ENCODE peak calls at places on chromosomes 5 and 9, in four cellular contexts. I, N, Y and U are unnamed samples.

GRCh38 chr5:168612123-168612522 is 33.0 kb upstream of the PANK3 start:
- DNase-seq in Y (no peak), I (no peak), N (no peak), U (no peak)

GRCh38 chr9:76761448-76761847 is 2.8 kb upstream of the PCA3 start:
- DNase-seq in I (no peak), N (no peak), Y (no peak), U (no peak)

GRCh38 chr9:82021198-82021597 is 32.6 kb downstream of the SPATA31D1 start:
- DNase-seq in I (peak; percentile 38), Y (no peak), N (no peak), U (peak; percentile 1)

GRCh38 chr5:54900906-54901725 is 84.3 kb downstream of the ESM1 start:
- DNase-seq in N (no peak), I (peak; percentile 64), Y (no peak), U (no peak)

GRCh38 chr5:109516385-109516784 is 106.6 kb upstream of the PJA2 start:
- DNase-seq in N (no peak), Y (no peak), I (no peak), U (no peak)

GRCh38 chr5:126961702-126962101 is 68.7 kb downstream of the MARCHF3 start:
- DNase-seq in I (no peak), Y (no peak), N (no peak), U (no peak)

GRCh38 chr5:179762079-179762780 is 29.6 kb downstream of the MAML1 start:
- DNase-seq in I (no peak), Y (peak; percentile 8), N (no peak), U (no peak)

GRCh38 chr9:102237520-102237919 is 499.1 kb upstream of the GRIN3A start:
- DNase-seq in Y (no peak), N (no peak), I (no peak), U (no peak)

GRCh38 chr9:93952119-93952783 is 2.9 kb downstream of the BARX1 start:
- DNase-seq in N (no peak), I (no peak), Y (no peak), U (no peak)
- H3K4me3 ChIP-seq in N (no peak overlapping the region), I (peak overlapping the region; percentile 67), Y (peak overlapping the region; percentile 66), U (no peak overlapping the region)

GRCh38 chr9:83167126-83167525 is 104.2 kb upstream of the RASEF start:
- DNase-seq in I (no peak), N (no peak), Y (no peak), U (no peak)
- H3K4me3 ChIP-seq in I (no peak overlapping the region), N (no peak overlapping the region), Y (no peak overlapping the region), U (no peak overlapping the region)

GRCh38 chr5:32195265-32195664 is 21.1 kb upstream of the GOLPH3 start:
- DNase-seq in Y (no peak), I (no peak), N (no peak), U (no peak)

GRCh38 chr5:32197032-32197431 is 22.9 kb upstream of the GOLPH3 start:
- DNase-seq in N (no peak), I (no peak), Y (no peak), U (no peak)

GRCh38 chr5:32202394-32202793 is 28.3 kb upstream of the GOLPH3 start:
- DNase-seq in N (no peak), I (no peak), Y (no peak), U (no peak)

GRCh38 chr5:32206053-32206452 is 31.9 kb upstream of the GOLPH3 start:
- DNase-seq in N (no peak), Y (no peak), I (no peak), U (no peak)

DNA sequence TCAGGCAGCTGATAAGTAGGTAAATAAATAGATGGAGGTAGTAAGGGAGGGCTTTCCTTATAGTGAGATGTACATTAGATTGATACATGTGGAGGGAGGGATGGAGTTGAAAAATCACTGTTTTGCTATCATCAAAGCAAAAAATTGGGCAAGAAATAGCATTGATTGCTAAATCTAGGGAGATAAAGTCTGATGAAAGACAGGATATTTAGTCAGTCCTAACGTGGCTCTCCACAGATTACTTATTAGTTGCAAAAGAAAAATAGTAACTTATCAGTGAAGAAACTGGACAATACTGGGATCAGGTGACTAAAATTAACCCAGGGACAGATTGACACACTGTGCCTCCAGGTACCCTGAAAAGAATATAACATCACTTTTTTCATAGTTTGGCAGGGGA is 27.0 kb upstream of the GOLPH3 start:
- DNase-seq in N (no peak), I (no peak), Y (no peak), U (no peak)
- H3K4me3 ChIP-seq in N (no peak overlapping the region), I (no peak overlapping the region), Y (no peak overlapping the region), U (no peak overlapping the region)

GRCh38 chr9:120867676-120868338 is 9.2 kb downstream of the PHF19 start:
- DNase-seq in N (no peak), Y (no peak), I (no peak), U (no peak)
- H3K4me3 ChIP-seq in N (no peak overlapping the region), Y (no peak overlapping the region), I (peak overlapping the region; percentile 42), U (no peak overlapping the region)

GRCh38 chr5:113292535-113292934 is 142.3 kb downstream of the TSSK1B start:
- DNase-seq in I (no peak), Y (no peak), N (no peak), U (peak; percentile 23)
- H3K4me3 ChIP-seq in I (peak overlapping the region; percentile 47), Y (no peak overlapping the region), N (no peak overlapping the region), U (peak overlapping the region; percentile 83)

DNA sequence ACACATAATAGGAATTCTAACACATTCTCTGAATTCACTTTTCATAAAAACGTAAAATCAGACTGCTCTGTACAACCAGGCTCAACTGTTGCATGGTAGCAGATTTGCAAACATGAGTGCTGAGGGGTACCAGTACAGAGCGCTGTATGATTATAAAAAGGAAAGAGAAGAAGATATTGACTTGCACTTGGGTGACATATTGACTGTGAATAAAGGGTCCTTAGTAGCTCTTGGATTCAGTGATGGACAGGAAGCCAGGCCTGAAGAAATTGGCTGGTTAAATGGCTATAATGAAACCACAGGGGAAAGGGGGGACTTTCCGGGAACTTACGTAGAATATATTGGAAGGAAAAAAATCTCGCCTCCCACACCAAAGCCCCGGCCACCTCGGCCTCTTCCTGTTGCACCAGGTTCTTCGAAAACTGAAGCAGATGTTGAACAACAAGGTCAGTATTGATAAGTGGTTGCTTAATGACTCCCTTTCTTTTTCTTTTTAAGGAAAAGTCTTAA is 11.1 kb downstream of the PIK3R1 start:
- DNase-seq in Y (no peak), N (no peak), I (no peak), U (no peak)
- H3K4me3 ChIP-seq in Y (no peak overlapping the region), N (no peak overlapping the region), I (no peak overlapping the region), U (no peak overlapping the region)

GRCh38 chr9:134406366-134407122 is 80.3 kb downstream of the RXRA start:
- DNase-seq in I (no peak), N (no peak), Y (no peak), U (no peak)
- H3K4me3 ChIP-seq in I (no peak overlapping the region), N (no peak overlapping the region), Y (peak overlapping the region; percentile 50), U (peak overlapping the region; percentile 14)

GRCh38 chr5:16493261-16493660 is 27.7 kb upstream of the ZNF622 start:
- DNase-seq in Y (no peak), N (no peak), I (no peak), U (no peak)
- H3K4me3 ChIP-seq in Y (no peak overlapping the region), N (no peak overlapping the region), I (no peak overlapping the region), U (no peak overlapping the region)

GRCh38 chr5:20956134-20956533 is 968.1 kb upstream of the CDH18 start:
- DNase-seq in Y (no peak), N (no peak), I (no peak), U (no peak)
- H3K4me3 ChIP-seq in Y (no peak overlapping the region), N (no peak overlapping the region), I (no peak overlapping the region), U (no peak overlapping the region)

DNA sequence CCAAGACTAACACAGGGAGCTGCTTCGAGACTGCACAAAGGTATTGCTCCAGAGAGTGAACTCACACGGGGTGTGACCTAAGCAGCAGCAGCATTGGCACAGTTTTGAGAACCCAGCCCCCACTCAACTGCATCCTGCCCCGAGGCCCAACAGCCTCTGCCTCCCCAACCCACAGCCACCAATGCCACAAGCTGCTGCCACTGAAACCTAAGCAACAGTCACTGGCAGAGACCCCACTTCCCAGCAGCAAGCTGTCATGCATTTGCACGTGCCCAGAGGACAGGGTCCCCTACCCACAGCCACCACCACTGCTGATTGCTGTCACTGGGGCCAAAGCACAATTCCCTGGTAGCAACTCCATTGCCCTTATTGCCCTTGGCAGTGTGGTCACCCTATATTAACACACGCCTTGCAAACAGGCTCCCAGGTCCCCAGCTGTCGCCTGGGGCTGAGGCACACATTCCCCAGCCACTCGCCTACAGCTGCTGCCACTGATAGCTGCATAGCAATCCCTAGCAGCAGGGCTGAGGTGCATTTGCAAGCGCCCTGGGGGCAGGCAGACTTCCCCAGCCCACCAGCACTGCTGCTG is 141.0 kb downstream of the AGTPBP1 start:
- DNase-seq in Y (no peak), N (peak; percentile 26), I (no peak), U (no peak)
- H3K4me3 ChIP-seq in Y (no peak overlapping the region), N (no peak overlapping the region), I (no peak overlapping the region), U (no peak overlapping the region)